ENCODE peak calls at places on chromosomes 11 and 22, in six cellular contexts. B is A549, R is HepG2, E is K562, Z is endothelial cell of umbilical vein, T is GM12878. V is an unnamed sample.

GRCh38 chr11:11074686-11075370 is 217.0 kb upstream of the ZBED5 start:
- DNase-seq in B (no peak), E (no peak), Z (no peak), T (no peak), R (no peak), V (no peak)

GRCh38 chr11:70322653-70323052 is 52.2 kb downstream of the PPFIA1 start:
- DNase-seq in Z (no peak), E (no peak), R (no peak), B (no peak), T (no peak), V (no peak)

GRCh38 chr11:69674267-69674885 is 777 bp downstream of the LTO1 start:
- DNase-seq in R (no peak), E (peak; percentile 52), T (no peak), Z (peak; percentile 56), B (no peak), V (peak; percentile 56)

GRCh38 chr22:43151251-43152000 is at the start of gene TSPO:
- DNase-seq in T (no peak), E (peak; percentile 75), R (no peak), B (peak; percentile 40), Z (peak; percentile 38), V (peak; percentile 53)

GRCh38 chr11:87454246-87454645 is 416.5 kb downstream of the TMEM135 start:
- DNase-seq in B (no peak), Z (no peak), R (no peak), T (peak; percentile 25), E (no peak), V (no peak)

GRCh38 chr11:13721760-13722159 is 53.3 kb downstream of the FAR1 start:
- DNase-seq in Z (no peak), T (no peak), R (no peak), E (no peak), B (no peak), V (no peak)

GRCh38 chr22:46693634-46694422 is 44.2 kb downstream of the CERK start:
- DNase-seq in B (no peak), T (no peak), Z (no peak), R (no peak), E (no peak), V (no peak)

GRCh38 chr11:62054484-62055121 is 69.2 kb upstream of the INCENP start:
- DNase-seq in T (no peak), B (peak; percentile 92), E (peak; percentile 58), Z (peak; percentile 38), R (peak; percentile 78), V (peak; percentile 69)

GRCh38 chr22:43154887-43155536 is 3.7 kb downstream of the TSPO start:
- DNase-seq in B (no peak), T (no peak), Z (no peak), R (no peak), E (no peak), V (no peak)

GRCh38 chr11:105910095-105910715 is 111.8 kb downstream of the MSANTD4 start:
- DNase-seq in R (no peak), Z (peak; percentile 9), T (no peak), B (no peak), E (no peak), V (no peak)

GRCh38 chr11:62601364-62602140 is at the start of gene MTA2:
- DNase-seq in R (peak; percentile 94), B (peak; percentile 98), T (peak; percentile 87), Z (peak; percentile 99), E (peak; percentile 95), V (peak; percentile 99)

GRCh38 chr11:43933608-43934358 is 8.7 kb upstream of the C11orf96 start:
- DNase-seq in B (no peak), T (no peak), E (no peak), R (no peak), Z (no peak), V (no peak)

GRCh38 chr11:110645253-110645652 is 67.0 kb downstream of the ARHGAP20 start:
- DNase-seq in R (no peak), Z (no peak), E (no peak), T (no peak), B (no peak), V (no peak)

GRCh38 chr22:36613958-36614357 is 85.0 kb upstream of the EIF3D start:
- DNase-seq in R (peak; percentile 80), E (no peak), Z (no peak), B (peak; percentile 5), T (no peak), V (no peak)

GRCh38 chr11:75513250-75513649 is 12.5 kb downstream of the GDPD5 start:
- DNase-seq in T (no peak), R (no peak), Z (peak; percentile 53), E (no peak), B (peak; percentile 82), V (no peak)

GRCh38 chr11:18844753-18845367 is 53.3 kb upstream of the PTPN5 start:
- DNase-seq in Z (peak; percentile 29), R (peak; percentile 37), T (no peak), B (peak; percentile 60), E (peak; percentile 32), V (peak; percentile 42)

GRCh38 chr11:64893194-64894069 is 15.0 kb upstream of the EHD1 start:
- DNase-seq in B (peak; percentile 81), T (no peak), E (no peak), R (peak; percentile 91), Z (no peak), V (no peak)

GRCh38 chr11:116170526-116171120 is 602.2 kb downstream of the BUD13 start:
- DNase-seq in T (no peak), E (no peak), R (peak; percentile 5), B (no peak), Z (no peak), V (peak; percentile 6)

GRCh38 chr22:45934659-45935341 is 42.2 kb downstream of the WNT7B start:
- DNase-seq in B (peak; percentile 92), Z (no peak), E (no peak), R (peak; percentile 27), T (no peak), V (peak; percentile 36)

GRCh38 chr11:69475866-69476714 is 5.4 kb upstream of the LINC01488 start:
- DNase-seq in T (no peak), Z (no peak), R (no peak), B (no peak), E (no peak), V (no peak)

GRCh38 chr11:14308114-14308896 is 50.7 kb downstream of the RRAS2 start:
- DNase-seq in R (peak; percentile 50), T (no peak), E (peak; percentile 51), Z (peak; percentile 53), B (peak; percentile 66), V (peak; percentile 59)

GRCh38 chr11:128627666-128628342 is 40.4 kb upstream of the ETS1 start:
- DNase-seq in E (no peak), T (no peak), B (no peak), Z (no peak), R (no peak), V (peak; percentile 30)

GRCh38 chr11:69449320-69450063 is 32.0 kb upstream of the LINC01488 start:
- DNase-seq in R (peak; percentile 61), Z (peak; percentile 92), B (no peak), E (peak; percentile 93), T (no peak), V (peak; percentile 88)

GRCh38 chr22:40817737-40818136 is 1.4 kb downstream of the SLC25A17 start:
- DNase-seq in E (peak; percentile 8), R (no peak), Z (no peak), B (no peak), T (peak; percentile 25), V (no peak)

GRCh38 chr11:134098566-134099184 is 29.8 kb downstream of the JAM3 start:
- DNase-seq in B (peak; percentile 19), R (peak; percentile 18), T (no peak), Z (no peak), E (no peak), V (peak; percentile 29)
- TF ChIP-seq CTCF in B (no peak), R (peak; percentile 51), T (peak; percentile 49), Z (peak; percentile 12), E (peak; percentile 20), V (peak; percentile 24)

GRCh38 chr22:49922484-49922883 is 4.0 kb downstream of the CRELD2 start:
- DNase-seq in T (no peak), E (no peak), Z (no peak), B (no peak), R (no peak), V (no peak)
- TF ChIP-seq MYC in T (no peak), E (no peak), Z (no peak), B (no peak), R (no peak), V (no peak)

GRCh38 chr11:27085115-27085514 is 44.5 kb downstream of the BBOX1 start:
- DNase-seq in T (no peak), B (no peak), R (no peak), E (no peak), Z (no peak), V (no peak)

GRCh38 chr11:27083782-27084181 is 43.2 kb downstream of the BBOX1 start:
- DNase-seq in R (no peak), Z (no peak), B (no peak), E (no peak), T (no peak), V (no peak)

GRCh38 chr11:27085605-27086004 is 45.0 kb downstream of the BBOX1 start:
- DNase-seq in T (no peak), B (no peak), R (no peak), E (no peak), Z (no peak), V (no peak)

GRCh38 chr11:27083241-27083640 is 42.6 kb downstream of the BBOX1 start:
- DNase-seq in T (no peak), B (no peak), Z (no peak), R (no peak), E (no peak), V (no peak)

DNA sequence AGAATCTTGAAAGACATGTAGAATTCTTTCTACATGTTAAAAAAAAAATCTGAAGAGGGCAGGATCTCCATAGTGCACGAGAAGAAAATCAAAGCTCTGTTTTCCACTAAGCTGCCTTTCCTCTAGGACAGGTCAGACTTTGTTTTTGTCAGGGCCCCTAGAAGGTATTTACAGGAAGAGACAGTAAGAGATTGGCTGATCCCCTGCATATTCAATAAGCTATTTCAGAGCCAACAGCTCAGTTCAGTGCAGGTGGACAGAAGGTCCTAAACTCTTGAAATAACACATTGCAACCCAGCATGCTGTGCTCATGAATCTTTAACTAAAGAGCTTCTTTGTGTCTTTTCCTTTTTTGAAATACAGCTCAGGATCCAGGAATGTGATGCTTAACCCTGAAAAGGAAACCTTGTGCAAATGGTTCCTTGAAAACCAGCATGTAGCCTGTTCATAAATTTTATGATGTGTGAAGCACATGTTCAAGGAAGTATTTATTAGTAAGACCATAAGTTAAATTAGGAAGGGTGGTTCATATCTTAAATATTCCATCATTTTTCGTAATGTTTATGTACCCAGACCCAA is 43.9 kb downstream of the BBOX1 start:
- DNase-seq in Z (no peak), R (no peak), E (no peak), T (no peak), B (no peak), V (no peak)
- TF ChIP-seq MAX in Z (no peak), R (no peak), E (no peak), T (no peak), B (no peak), V (no peak)

DNA sequence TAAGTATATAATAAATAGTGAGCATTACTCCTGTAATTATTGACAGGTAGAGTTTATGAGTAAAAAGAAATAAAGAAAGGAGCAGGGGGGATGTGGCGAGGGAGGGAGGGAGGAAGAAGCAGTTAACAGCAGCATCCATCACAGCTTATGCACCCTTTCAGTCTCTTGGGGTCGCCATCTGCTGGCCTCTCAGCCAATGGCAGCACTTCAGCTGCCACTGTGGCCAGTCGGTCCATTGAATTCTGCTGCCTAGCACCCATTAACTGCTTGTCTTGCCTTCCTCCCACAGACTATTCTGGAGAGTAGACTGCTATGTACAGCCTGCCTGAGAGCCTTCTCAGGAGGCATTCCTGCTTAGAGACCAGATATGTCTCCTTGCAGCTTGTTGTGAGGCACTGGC is 388.3 kb downstream of the TENM4 start:
- DNase-seq in R (no peak), E (peak; percentile 19), Z (peak; percentile 28), T (no peak), B (no peak), V (peak; percentile 8)
- TF ChIP-seq CTCF in R (peak; percentile 31), E (peak; percentile 12), Z (peak; percentile 66), T (peak; percentile 19), B (no peak), V (peak; percentile 18)

V was measured in NB4.